ENCODE peak calls at places on chromosome 6, in four cellular contexts. One of them, this sample, is unnamed.

GRCh38 chr6:155444120-155444917 is 11.3 kb downstream of the NOX3 start:
- DNase-seq in GM12878: no peak
- DNase-seq in HepG2: peak
- DNase-seq in K562: no peak
- DNase-seq in this sample: peak

GRCh38 chr6:15556711-15557110 is 106.1 kb downstream of the DTNBP1 start:
- DNase-seq in GM12878: no peak
- DNase-seq in HepG2: no peak
- DNase-seq in K562: no peak
- DNase-seq in this sample: no peak

GRCh38 chr6:90136850-90137249 is 159.8 kb downstream of the BACH2 start:
- DNase-seq in GM12878: no peak
- DNase-seq in HepG2: no peak
- DNase-seq in K562: no peak
- DNase-seq in this sample: no peak

GRCh38 chr6:16802071-16802470 is 40.8 kb upstream of the ATXN1 start:
- DNase-seq in GM12878: no peak
- DNase-seq in HepG2: no peak
- DNase-seq in K562: no peak
- DNase-seq in this sample: no peak

GRCh38 chr6:105757512-105758200 is 328.5 kb upstream of the PRDM1 start:
- DNase-seq in GM12878: peak
- DNase-seq in HepG2: peak
- DNase-seq in K562: no peak
- DNase-seq in this sample: no peak

GRCh38 chr6:7882505-7883257 is 27.9 kb downstream of the TXNDC5 start:
- DNase-seq in GM12878: no peak
- DNase-seq in HepG2: peak
- DNase-seq in K562: no peak
- DNase-seq in this sample: no peak

GRCh38 chr6:141077355-141078333 is 1055.1 kb upstream of the GJE1 start:
- DNase-seq in GM12878: no peak
- DNase-seq in HepG2: peak
- DNase-seq in K562: no peak
- DNase-seq in this sample: peak

GRCh38 chr6:157033428-157034140 is 256.4 kb downstream of the ARID1B start:
- DNase-seq in GM12878: no peak
- DNase-seq in HepG2: no peak
- DNase-seq in K562: no peak
- DNase-seq in this sample: no peak

GRCh38 chr6:88165877-88166492 is at the start of gene CNR1:
- DNase-seq in GM12878: no peak
- DNase-seq in HepG2: no peak
- DNase-seq in K562: peak
- DNase-seq in this sample: peak

GRCh38 chr6:4611441-4612129 is 164.6 kb upstream of the CDYL start:
- DNase-seq in GM12878: no peak
- DNase-seq in HepG2: no peak
- DNase-seq in K562: no peak
- DNase-seq in this sample: no peak

GRCh38 chr6:11727995-11728961 is 50.3 kb downstream of the ADTRP start:
- DNase-seq in GM12878: no peak
- DNase-seq in HepG2: no peak
- DNase-seq in K562: no peak
- DNase-seq in this sample: no peak

GRCh38 chr6:137494281-137494966 is at the start of gene OLIG3:
- DNase-seq in GM12878: no peak
- DNase-seq in HepG2: no peak
- DNase-seq in K562: no peak
- DNase-seq in this sample: no peak

GRCh38 chr6:37878150-37878710 is 58.7 kb downstream of the ZFAND3 start:
- DNase-seq in GM12878: no peak
- DNase-seq in HepG2: no peak
- DNase-seq in K562: no peak
- DNase-seq in this sample: no peak

GRCh38 chr6:158560787-158561246 is 926 bp downstream of the TMEM181 start:
- DNase-seq in GM12878: no peak
- DNase-seq in HepG2: no peak
- DNase-seq in K562: no peak
- DNase-seq in this sample: no peak

GRCh38 chr6:160667854-160668481 is 3.9 kb upstream of the LPA start:
- DNase-seq in GM12878: peak
- DNase-seq in HepG2: peak
- DNase-seq in K562: peak
- DNase-seq in this sample: peak

GRCh38 chr6:38815250-38815649 is 100.1 kb downstream of the DNAH8 start:
- DNase-seq in GM12878: no peak
- DNase-seq in HepG2: no peak
- DNase-seq in K562: no peak
- DNase-seq in this sample: no peak

GRCh38 chr6:159098636-159099106 is 53.9 kb upstream of the TAGAP start:
- DNase-seq in GM12878: no peak
- DNase-seq in HepG2: no peak
- DNase-seq in K562: no peak
- DNase-seq in this sample: no peak

GRCh38 chr6:20200761-20201160 is 11.5 kb downstream of the MBOAT1 start:
- DNase-seq in GM12878: no peak
- DNase-seq in HepG2: no peak
- DNase-seq in K562: no peak
- DNase-seq in this sample: peak

GRCh38 chr6:26501482-26501986 is 1.4 kb downstream of the BTN1A1 start:
- DNase-seq in GM12878: no peak
- DNase-seq in HepG2: no peak
- DNase-seq in K562: no peak
- DNase-seq in this sample: no peak

GRCh38 chr6:24797596-24798216 is 1.0 kb downstream of the ARMH2 start:
- DNase-seq in GM12878: no peak
- DNase-seq in HepG2: no peak
- DNase-seq in K562: no peak
- DNase-seq in this sample: no peak

GRCh38 chr6:145745861-145746260 is 10.5 kb upstream of the EPM2A start:
- DNase-seq in GM12878: no peak
- DNase-seq in HepG2: no peak
- DNase-seq in K562: no peak
- DNase-seq in this sample: no peak

GRCh38 chr6:90131614-90132423 is 164.8 kb downstream of the BACH2 start:
- DNase-seq in GM12878: no peak
- DNase-seq in HepG2: no peak
- DNase-seq in K562: no peak
- DNase-seq in this sample: no peak

GRCh38 chr6:3232017-3232838 is 4.8 kb upstream of the TUBB2B start:
- DNase-seq in GM12878: no peak
- DNase-seq in HepG2: no peak
- DNase-seq in K562: no peak
- DNase-seq in this sample: no peak

GRCh38 chr6:111417181-111417585 is 65.8 kb downstream of the REV3L start:
- DNase-seq in GM12878: no peak
- DNase-seq in HepG2: no peak
- DNase-seq in K562: no peak
- DNase-seq in this sample: no peak

DNA sequence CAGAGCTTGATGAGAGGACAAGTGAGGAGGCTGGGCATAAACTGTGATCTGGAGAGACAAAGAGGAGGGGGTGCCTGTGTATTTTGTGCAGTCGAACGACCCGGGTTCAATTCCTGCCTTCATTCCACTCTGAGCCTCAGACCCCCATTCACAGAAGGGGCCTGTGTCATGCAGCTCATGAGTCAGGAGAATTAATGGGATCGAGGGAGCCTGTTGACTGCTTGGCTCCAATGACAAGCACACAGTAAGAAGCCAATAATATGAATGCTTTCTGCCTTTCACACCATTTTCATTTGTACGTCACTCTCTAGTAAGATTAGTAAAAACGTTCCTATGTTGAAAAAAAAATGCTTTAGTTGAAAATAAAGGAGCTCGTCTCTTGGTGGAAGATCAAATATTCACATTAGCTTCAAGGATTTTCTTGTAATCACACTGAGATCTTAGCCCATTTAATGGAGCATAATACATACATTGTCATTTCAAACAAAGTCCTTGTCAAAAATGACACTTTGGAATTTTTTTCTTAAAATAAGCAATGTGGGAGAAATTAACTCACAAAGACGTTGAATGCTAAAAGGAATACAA is 246.8 kb upstream of the AFDN start:
- DNase-seq in GM12878: no peak
- DNase-seq in HepG2: no peak
- DNase-seq in K562: no peak
- DNase-seq in this sample: no peak
- TF ChIP-seq EP300 in GM12878: no peak
- TF ChIP-seq EP300 in HepG2: no peak
- TF ChIP-seq EP300 in K562: no peak
- TF ChIP-seq EP300 in this sample: no peak

DNA sequence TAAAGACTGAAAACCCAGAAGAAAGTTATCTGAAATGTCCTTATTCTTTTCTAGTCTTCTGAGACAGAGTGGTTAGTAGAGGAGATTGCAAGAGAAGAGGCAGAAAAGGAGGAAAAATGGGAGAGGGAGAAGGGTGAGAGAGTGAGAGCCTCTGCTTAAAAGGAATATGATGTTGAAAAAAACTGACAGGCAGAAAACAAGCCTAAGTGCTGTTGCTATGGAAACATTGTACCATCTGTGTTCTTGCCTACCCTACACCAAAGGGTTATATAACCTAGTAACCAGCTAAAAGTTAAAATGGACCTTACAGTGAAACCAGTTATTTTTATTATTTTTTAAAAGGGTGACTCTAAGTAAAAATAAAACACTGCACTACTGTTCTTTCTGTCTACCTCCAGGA is 28.3 kb upstream of the SH3BGRL2 start:
- DNase-seq in GM12878: no peak
- DNase-seq in HepG2: no peak
- DNase-seq in K562: no peak
- DNase-seq in this sample: no peak
- TF ChIP-seq POLR2AphosphoS2 in GM12878: no peak
- TF ChIP-seq POLR2AphosphoS2 in HepG2: no peak
- TF ChIP-seq POLR2AphosphoS2 in K562: no peak
- TF ChIP-seq POLR2AphosphoS2 in this sample: no peak

DNA sequence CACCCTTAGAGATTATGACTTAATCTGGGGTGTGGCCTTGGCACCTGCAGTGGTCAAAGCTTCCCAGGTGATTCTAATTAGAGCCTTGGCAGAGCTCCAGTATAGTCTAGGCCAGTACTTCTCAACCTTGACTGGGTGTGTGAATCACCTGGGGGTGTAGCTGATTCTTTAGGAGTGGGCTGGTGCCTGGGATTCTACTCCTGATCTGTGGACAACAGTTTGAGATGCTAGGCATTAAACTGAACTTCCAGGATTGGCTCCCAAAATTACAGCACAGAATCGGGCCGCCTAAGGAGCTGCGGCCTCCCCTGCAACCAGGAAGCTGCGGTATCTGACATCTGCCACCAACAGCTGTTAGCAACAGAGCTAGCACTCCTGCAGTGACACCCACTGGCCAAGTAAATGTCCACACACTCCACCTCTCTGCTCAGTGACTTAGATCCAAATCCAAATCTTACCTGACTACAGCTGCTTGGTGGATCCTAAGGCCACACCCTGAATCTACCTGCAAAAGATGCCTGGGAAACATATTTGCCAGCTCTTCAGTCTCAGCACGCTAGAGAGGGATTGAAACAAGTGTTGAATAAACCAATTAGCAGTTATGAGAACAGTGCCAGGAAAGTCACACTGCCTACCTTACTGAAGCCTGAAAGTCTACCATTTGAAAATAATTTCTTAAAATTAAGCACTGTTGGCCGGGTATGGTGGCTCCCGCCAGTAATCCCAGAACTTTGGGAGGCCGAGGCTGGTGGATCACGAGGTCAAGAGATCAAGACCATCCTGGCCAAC is 126.7 kb downstream of the UNC5CL start:
- DNase-seq in GM12878: peak
- DNase-seq in HepG2: peak
- DNase-seq in K562: peak
- DNase-seq in this sample: peak
- TF ChIP-seq EP300 in GM12878: peak
- TF ChIP-seq EP300 in HepG2: no peak
- TF ChIP-seq EP300 in K562: no peak
- TF ChIP-seq EP300 in this sample: no peak

GRCh38 chr6:116221067-116221466 is 32.8 kb downstream of the TSPYL4 start:
- DNase-seq in GM12878: no peak
- DNase-seq in HepG2: no peak
- DNase-seq in K562: no peak
- DNase-seq in this sample: no peak
- TF ChIP-seq POLR2AphosphoS2 in GM12878: no peak
- TF ChIP-seq POLR2AphosphoS2 in HepG2: no peak
- TF ChIP-seq POLR2AphosphoS2 in K562: no peak
- TF ChIP-seq POLR2AphosphoS2 in this sample: no peak

DNA sequence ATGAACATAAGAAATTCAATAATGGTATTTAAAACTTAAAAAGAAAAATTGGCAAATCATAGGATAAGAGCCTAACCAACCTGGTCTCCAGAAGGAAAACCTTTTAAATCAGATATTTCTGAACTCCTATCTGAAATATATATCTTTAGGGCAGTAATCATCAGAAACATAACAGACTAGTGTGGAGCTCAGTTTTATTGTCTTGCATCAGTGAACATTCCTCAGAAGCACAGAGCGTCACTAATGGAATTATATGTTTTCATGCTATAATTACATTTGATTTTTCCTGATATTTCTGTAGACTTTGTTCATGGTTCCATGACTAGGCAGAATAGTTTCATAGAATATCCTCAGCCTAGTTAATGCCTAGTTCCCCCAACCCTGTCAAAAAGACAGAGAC is 262.2 kb downstream of the EYA4 start:
- DNase-seq in GM12878: no peak
- DNase-seq in HepG2: no peak
- DNase-seq in K562: no peak
- DNase-seq in this sample: no peak
- TF ChIP-seq EP300 in GM12878: no peak
- TF ChIP-seq EP300 in HepG2: no peak
- TF ChIP-seq EP300 in K562: no peak
- TF ChIP-seq EP300 in this sample: no peak

GRCh38 chr6:79038061-79038460 is 40.0 kb downstream of the PHIP start:
- DNase-seq in GM12878: no peak
- DNase-seq in HepG2: peak
- DNase-seq in K562: no peak
- DNase-seq in this sample: no peak

GRCh38 chr6:79034865-79035264 is 43.2 kb downstream of the PHIP start:
- DNase-seq in GM12878: peak
- DNase-seq in HepG2: no peak
- DNase-seq in K562: no peak
- DNase-seq in this sample: no peak

GRCh38 chr6:79042799-79043126 is 35.3 kb downstream of the PHIP start:
- DNase-seq in GM12878: no peak
- DNase-seq in HepG2: no peak
- DNase-seq in K562: no peak
- DNase-seq in this sample: no peak

GRCh38 chr6:79042088-79042798 is 35.8 kb downstream of the PHIP start:
- DNase-seq in GM12878: peak
- DNase-seq in HepG2: no peak
- DNase-seq in K562: no peak
- DNase-seq in this sample: no peak

DNA sequence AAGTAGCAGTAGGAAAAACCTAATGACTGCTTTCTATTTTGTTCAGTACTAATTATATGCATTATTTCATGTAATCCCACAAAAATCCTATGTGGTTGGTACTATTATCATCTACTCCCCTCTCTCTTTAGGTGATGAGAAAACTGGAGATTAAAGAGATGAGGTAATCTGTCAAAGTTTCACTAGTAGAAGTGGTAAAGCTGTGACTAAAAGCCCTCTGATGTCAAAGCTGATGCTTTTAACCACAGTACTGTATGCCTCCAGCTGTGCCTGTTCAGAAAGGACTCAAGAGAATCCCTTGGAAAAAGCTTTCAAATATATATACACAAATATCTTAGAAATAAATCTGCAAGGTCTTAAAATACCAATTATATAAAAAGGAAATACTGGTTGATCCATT is 38.0 kb downstream of the PHIP start:
- DNase-seq in GM12878: no peak
- DNase-seq in HepG2: no peak
- DNase-seq in K562: no peak
- DNase-seq in this sample: no peak
- TF ChIP-seq POLR2AphosphoS2 in GM12878: no peak
- TF ChIP-seq POLR2AphosphoS2 in HepG2: no peak
- TF ChIP-seq POLR2AphosphoS2 in K562: no peak
- TF ChIP-seq POLR2AphosphoS2 in this sample: no peak

This sample was measured in A549.